ENCODE peak calls at places on chromosome 19, in nine cellular contexts. P is globus pallidus, R is fibroblast of lung, L is GM23248, C is iPS DF 19.7, X is iris pigment epithelial cell, Q is cerebellum, K is NCI-H524, D is DMS153. U is an unnamed sample.

GRCh38 chr19:41746593-41747227 is 8.6 kb upstream of the CEACAM6 start:
- DNase-seq in R (peak; percentile 36), P (peak; percentile 7), D (peak; percentile 82), Q (peak; percentile 33), X (peak; percentile 60), L (peak; percentile 74), K (peak; percentile 26), C (peak; percentile 50), U (peak; percentile 56)

GRCh38 chr19:32526895-32527294 is 54.1 kb upstream of the PDCD5 start:
- DNase-seq in C (no peak), L (no peak), D (no peak), R (no peak), Q (no peak), X (no peak), P (no peak), K (no peak), U (no peak)

GRCh38 chr19:29540128-29540527 is 14.3 kb downstream of the VSTM2B start:
- DNase-seq in X (no peak), P (no peak), L (no peak), Q (no peak), C (no peak), D (no peak), R (no peak), K (no peak), U (no peak)

GRCh38 chr19:1247747-1248453 is 483 bp upstream of the MIDN start:
- DNase-seq in L (peak; percentile 87), K (no peak), R (peak; percentile 71), P (no peak), X (peak; percentile 63), D (peak; percentile 38), C (no peak), Q (no peak), U (peak; percentile 51)

GRCh38 chr19:15177269-15178116 is 23.3 kb downstream of the NOTCH3 start:
- DNase-seq in Q (peak; percentile 85), D (peak; percentile 54), X (peak; percentile 44), R (peak; percentile 59), K (peak; percentile 67), L (peak; percentile 89), P (peak; percentile 45), C (no peak), U (peak; percentile 74)

GRCh38 chr19:51071006-51071405 is 6.1 kb upstream of the KLK13 start:
- DNase-seq in C (no peak), L (no peak), D (peak; percentile 95), R (no peak), K (no peak), P (no peak), X (no peak), Q (no peak), U (no peak)

GRCh38 chr19:49890349-49891311 is 6.1 kb downstream of the IL4I1 start:
- DNase-seq in P (no peak), D (peak; percentile 34), K (no peak), C (no peak), R (no peak), Q (peak; percentile 28), X (no peak), L (peak; percentile 31), U (no peak)

GRCh38 chr19:46303702-46304397 is 7.0 kb downstream of the HIF3A start:
- DNase-seq in K (no peak), D (no peak), P (no peak), Q (no peak), R (no peak), L (peak; percentile 47), C (peak; percentile 60), X (peak; percentile 72), U (no peak)

GRCh38 chr19:3207466-3208242 is 16.8 kb upstream of the CELF5 start:
- DNase-seq in D (no peak), L (no peak), C (no peak), Q (no peak), K (no peak), X (no peak), R (no peak), P (no peak), U (no peak)

GRCh38 chr19:16078311-16078758 is 2.0 kb downstream of the TPM4 start:
- DNase-seq in D (no peak), K (peak; percentile 25), L (peak; percentile 88), X (peak; percentile 58), Q (no peak), C (no peak), P (no peak), R (peak; percentile 69), U (no peak)

GRCh38 chr19:6678690-6679109 is 8.7 kb upstream of the TNFSF14 start:
- DNase-seq in X (peak; percentile 54), K (no peak), D (no peak), Q (no peak), C (no peak), P (no peak), R (peak; percentile 43), L (peak; percentile 78), U (no peak)

GRCh38 chr19:3151563-3152430 is 16.0 kb downstream of the GNA15 start:
- DNase-seq in D (no peak), Q (no peak), X (no peak), P (no peak), C (no peak), K (no peak), R (no peak), L (peak; percentile 29), U (no peak)

GRCh38 chr19:18562086-18562485 is 4.4 kb downstream of the KXD1 start:
- DNase-seq in L (peak; percentile 37), Q (no peak), P (no peak), D (no peak), K (no peak), R (peak; percentile 61), C (no peak), X (peak; percentile 64), U (no peak)

GRCh38 chr19:2607712-2608601 is 94.5 kb downstream of the GNG7 start:
- DNase-seq in R (no peak), P (no peak), D (no peak), Q (no peak), C (no peak), K (no peak), X (no peak), L (no peak), U (no peak)

GRCh38 chr19:9586764-9587163 is 2.5 kb upstream of the ZNF121 start:
- DNase-seq in P (peak; percentile 31), R (peak; percentile 51), K (peak; percentile 4), Q (peak; percentile 36), X (peak; percentile 71), C (peak; percentile 54), D (no peak), L (peak; percentile 66), U (peak; percentile 44)

GRCh38 chr19:30152510-30153291 is 210.7 kb downstream of the URI1 start:
- DNase-seq in L (no peak), C (no peak), X (no peak), P (no peak), Q (no peak), K (no peak), D (no peak), R (no peak), U (no peak)

GRCh38 chr19:10866495-10866894 is 4.9 kb upstream of the CARM1 start:
- DNase-seq in K (no peak), R (no peak), Q (no peak), P (no peak), C (no peak), D (no peak), L (no peak), X (no peak), U (no peak)

GRCh38 chr19:6417713-6418561 is 6.7 kb downstream of the KHSRP start:
- DNase-seq in R (peak; percentile 13), Q (peak; percentile 87), X (no peak), K (no peak), D (no peak), L (peak; percentile 38), P (peak; percentile 43), C (no peak), U (no peak)

GRCh38 chr19:2290441-2291184 is 8.6 kb upstream of the PEAK3 start:
- DNase-seq in Q (no peak), L (peak; percentile 25), P (no peak), R (no peak), C (no peak), K (no peak), D (no peak), X (no peak), U (no peak)

GRCh38 chr19:33559996-33560395 is 38.4 kb upstream of the PEPD start:
- DNase-seq in L (no peak), P (no peak), K (no peak), X (no peak), Q (no peak), R (no peak), D (no peak), C (no peak), U (no peak)

GRCh38 chr19:50321831-50322230 is 7.3 kb downstream of the KCNC3 start:
- DNase-seq in C (no peak), R (no peak), P (no peak), D (no peak), K (no peak), X (no peak), L (no peak), Q (no peak), U (no peak)

GRCh38 chr19:28437390-28438346 is 775.3 kb downstream of the UQCRFS1 start:
- DNase-seq in C (no peak), Q (no peak), P (no peak), D (peak; percentile 87), K (no peak), X (no peak), L (no peak), R (no peak), U (no peak)

GRCh38 chr19:46725859-46726393 is 9.0 kb upstream of the PRKD2 start:
- DNase-seq in D (no peak), X (no peak), L (no peak), R (no peak), C (no peak), Q (no peak), K (no peak), P (no peak), U (no peak)

GRCh38 chr19:57241181-57241580 is 749 bp downstream of the ZNF805 start:
- DNase-seq in L (peak; percentile 57), C (no peak), R (peak; percentile 43), K (no peak), X (peak; percentile 57), D (no peak), P (no peak), Q (no peak), U (no peak)

GRCh38 chr19:45952691-45953505 is 20.8 kb downstream of the NOVA2 start:
- DNase-seq in P (no peak), Q (no peak), X (peak; percentile 27), R (peak; percentile 19), K (peak; percentile 91), C (peak; percentile 75), L (peak; percentile 71), D (peak; percentile 86), U (no peak)

GRCh38 chr19:18594096-18594823 is 5.7 kb downstream of the REX1BD start:
- DNase-seq in D (peak; percentile 33), K (peak; percentile 51), P (peak; percentile 26), Q (peak; percentile 82), C (no peak), X (peak; percentile 83), R (peak; percentile 73), L (peak; percentile 95), U (peak; percentile 56)

GRCh38 chr19:9547870-9548269 is 9.4 kb upstream of the ZNF426 start:
- DNase-seq in X (no peak), D (no peak), Q (no peak), R (no peak), K (no peak), C (no peak), P (no peak), L (no peak), U (no peak)

GRCh38 chr19:2734589-2735288 is 5.1 kb downstream of the SLC39A3 start:
- DNase-seq in L (no peak), R (no peak), K (no peak), Q (no peak), C (no peak), P (no peak), D (no peak), X (no peak), U (no peak)

GRCh38 chr19:4807188-4807587 is 15.7 kb downstream of the FEM1A start:
- DNase-seq in P (peak; percentile 66), L (no peak), X (no peak), Q (no peak), D (no peak), C (no peak), R (no peak), K (no peak), U (no peak)

GRCh38 chr19:12247644-12248222 is 47.0 kb downstream of the ZNF44 start:
- DNase-seq in L (peak; percentile 4), C (no peak), Q (no peak), K (no peak), D (no peak), R (no peak), P (no peak), X (no peak), U (no peak)

GRCh38 chr19:47239152-47239551 is 8.2 kb upstream of the BBC3 start:
- DNase-seq in X (no peak), C (no peak), D (no peak), Q (no peak), K (no peak), R (peak; percentile 20), L (peak; percentile 29), P (no peak), U (no peak)